ENCODE peak calls at places on chromosomes 16 and 17, in four cellular contexts. C, V, O and W are unnamed samples.

GRCh38 chr17:54372071-54372720 is 528.5 kb upstream of the TOM1L1 start:
- DNase-seq in V (no peak), C (no peak), O (no peak), W (no peak)

GRCh38 chr17:44002141-44002848 is 2.1 kb upstream of the NAGS start:
- DNase-seq in O (no peak), V (no peak), C (no peak), W (no peak)

GRCh38 chr17:64061157-64061898 is 40.9 kb upstream of the ICAM2 start:
- DNase-seq in V (no peak), C (no peak), O (no peak), W (no peak)

GRCh38 chr17:17400070-17400469 is 76.7 kb upstream of the MED9 start:
- DNase-seq in V (no peak), O (no peak), C (no peak), W (no peak)

GRCh38 chr16:50196736-50197135 is 43.6 kb downstream of the TENT4B start:
- DNase-seq in C (no peak), O (peak), V (peak), W (no peak)

GRCh38 chr17:43175213-43176118 is 4.5 kb downstream of the NBR1 start:
- DNase-seq in C (no peak), O (no peak), V (no peak), W (no peak)

GRCh38 chr16:4618645-4619418 is 4.1 kb upstream of the UBALD1 start:
- DNase-seq in O (no peak), V (no peak), C (no peak), W (no peak)

GRCh38 chr16:69166221-69166833 is 20.6 kb upstream of the SNTB2 start:
- DNase-seq in V (peak), O (peak), C (no peak), W (no peak)

GRCh38 chr16:20114356-20114755 is 40.7 kb upstream of the GPR139 start:
- DNase-seq in C (no peak), O (no peak), V (no peak), W (no peak)

GRCh38 chr16:57693539-57693938 is 1.1 kb upstream of the DRC7 start:
- DNase-seq in C (no peak), V (no peak), O (no peak), W (no peak)

GRCh38 chr16:61194573-61194972 is 841.7 kb downstream of the CDH8 start:
- DNase-seq in O (no peak), C (no peak), V (no peak), W (no peak)

GRCh38 chr16:15725641-15726240 is 75.7 kb downstream of the NDE1 start:
- DNase-seq in O (no peak), C (no peak), V (no peak), W (no peak)

GRCh38 chr16:52492789-52493357 is 54.1 kb downstream of the TOX3 start:
- DNase-seq in O (no peak), V (no peak), C (no peak), W (no peak)

GRCh38 chr16:86739808-86740207 is 161.5 kb downstream of the FOXL1 start:
- DNase-seq in V (no peak), O (no peak), C (no peak), W (no peak)

GRCh38 chr17:71081666-71082065 is 912.3 kb downstream of the KCNJ2 start:
- DNase-seq in O (no peak), V (no peak), C (no peak), W (no peak)

GRCh38 chr17:43356999-43357398 is 41.8 kb upstream of the ARL4D start:
- DNase-seq in O (no peak), V (no peak), C (no peak), W (no peak)

GRCh38 chr16:84356591-84357116 is 11.7 kb upstream of the ATP2C2 start:
- DNase-seq in V (no peak), C (no peak), O (no peak), W (no peak)

GRCh38 chr16:65965632-65966031 is 400.9 kb upstream of the CDH5 start:
- DNase-seq in V (no peak), C (no peak), O (no peak), W (no peak)

GRCh38 chr17:79915850-79916430 is 76.7 kb upstream of the CBX4 start:
- DNase-seq in V (peak), C (no peak), O (peak), W (no peak)

GRCh38 chr17:27345141-27345904 is 51.4 kb downstream of the WSB1 start:
- DNase-seq in V (no peak), C (no peak), O (no peak), W (no peak)

GRCh38 chr17:77724876-77725615 is 233.5 kb upstream of the TNRC6C start:
- DNase-seq in C (no peak), O (no peak), V (no peak), W (no peak)

GRCh38 chr17:11996722-11997146 is 541 bp downstream of the ZNF18 start:
- DNase-seq in O (peak), V (no peak), C (no peak), W (no peak)

GRCh38 chr16:70768205-70768580 is 32.8 kb downstream of the VAC14 start:
- DNase-seq in V (no peak), C (no peak), O (no peak), W (no peak)

GRCh38 chr17:63943745-63944144 is 11.6 kb upstream of the CD79B start:
- DNase-seq in C (no peak), V (no peak), O (no peak), W (no peak)